ENCODE peak calls at places on chromosome 11, in six cellular contexts. One of them, this sample, is unnamed.

GRCh38 chr11:16809901-16810668 is 71.6 kb downstream of the C11orf58 start:
- DNase-seq in K562: no peak
- DNase-seq in A549: no peak
- DNase-seq in GM12878: no peak
- DNase-seq in HepG2: no peak
- DNase-seq in endothelial cell of umbilical vein: peak
- DNase-seq in this sample: no peak

GRCh38 chr11:11989774-11990744 is 18.4 kb downstream of the DKK3 start:
- DNase-seq in GM12878: no peak
- DNase-seq in HepG2: no peak
- DNase-seq in K562: no peak
- DNase-seq in A549: no peak
- DNase-seq in endothelial cell of umbilical vein: no peak
- DNase-seq in this sample: no peak

GRCh38 chr11:108873305-108873704 is 208.4 kb downstream of the DDX10 start:
- DNase-seq in endothelial cell of umbilical vein: no peak
- DNase-seq in GM12878: no peak
- DNase-seq in K562: no peak
- DNase-seq in A549: no peak
- DNase-seq in HepG2: no peak
- DNase-seq in this sample: no peak

GRCh38 chr11:119376197-119376847 is 5.2 kb downstream of the USP2 start:
- DNase-seq in K562: no peak
- DNase-seq in GM12878: no peak
- DNase-seq in endothelial cell of umbilical vein: no peak
- DNase-seq in A549: no peak
- DNase-seq in HepG2: peak
- DNase-seq in this sample: no peak

GRCh38 chr11:62337682-62338181 is 484 bp downstream of the ASRGL1 start:
- DNase-seq in K562: peak
- DNase-seq in GM12878: no peak
- DNase-seq in endothelial cell of umbilical vein: peak
- DNase-seq in A549: peak
- DNase-seq in HepG2: no peak
- DNase-seq in this sample: no peak

GRCh38 chr11:62264004-62264403 is 6.0 kb upstream of the SCGB2A2 start:
- DNase-seq in endothelial cell of umbilical vein: peak
- DNase-seq in A549: no peak
- DNase-seq in HepG2: no peak
- DNase-seq in GM12878: no peak
- DNase-seq in K562: no peak
- DNase-seq in this sample: no peak

GRCh38 chr11:128968916-128969315 is 26.2 kb upstream of the TP53AIP1 start:
- DNase-seq in K562: no peak
- DNase-seq in endothelial cell of umbilical vein: no peak
- DNase-seq in GM12878: no peak
- DNase-seq in HepG2: no peak
- DNase-seq in A549: no peak
- DNase-seq in this sample: no peak

GRCh38 chr11:94785509-94785908 is 17.4 kb downstream of the AMOTL1 start:
- DNase-seq in K562: no peak
- DNase-seq in A549: no peak
- DNase-seq in HepG2: no peak
- DNase-seq in GM12878: no peak
- DNase-seq in endothelial cell of umbilical vein: peak
- DNase-seq in this sample: no peak

GRCh38 chr11:86869966-86870570 is 69.7 kb downstream of the PRSS23 start:
- DNase-seq in endothelial cell of umbilical vein: peak
- DNase-seq in K562: peak
- DNase-seq in A549: peak
- DNase-seq in GM12878: no peak
- DNase-seq in HepG2: peak
- DNase-seq in this sample: peak

GRCh38 chr11:8180469-8180868 is 11.6 kb upstream of the RIC3 start:
- DNase-seq in A549: no peak
- DNase-seq in endothelial cell of umbilical vein: no peak
- DNase-seq in GM12878: no peak
- DNase-seq in HepG2: no peak
- DNase-seq in K562: no peak
- DNase-seq in this sample: no peak

GRCh38 chr11:120079750-120080610 is 57.9 kb downstream of the TRIM29 start:
- DNase-seq in K562: peak
- DNase-seq in A549: no peak
- DNase-seq in endothelial cell of umbilical vein: no peak
- DNase-seq in GM12878: no peak
- DNase-seq in HepG2: peak
- DNase-seq in this sample: peak

DNA sequence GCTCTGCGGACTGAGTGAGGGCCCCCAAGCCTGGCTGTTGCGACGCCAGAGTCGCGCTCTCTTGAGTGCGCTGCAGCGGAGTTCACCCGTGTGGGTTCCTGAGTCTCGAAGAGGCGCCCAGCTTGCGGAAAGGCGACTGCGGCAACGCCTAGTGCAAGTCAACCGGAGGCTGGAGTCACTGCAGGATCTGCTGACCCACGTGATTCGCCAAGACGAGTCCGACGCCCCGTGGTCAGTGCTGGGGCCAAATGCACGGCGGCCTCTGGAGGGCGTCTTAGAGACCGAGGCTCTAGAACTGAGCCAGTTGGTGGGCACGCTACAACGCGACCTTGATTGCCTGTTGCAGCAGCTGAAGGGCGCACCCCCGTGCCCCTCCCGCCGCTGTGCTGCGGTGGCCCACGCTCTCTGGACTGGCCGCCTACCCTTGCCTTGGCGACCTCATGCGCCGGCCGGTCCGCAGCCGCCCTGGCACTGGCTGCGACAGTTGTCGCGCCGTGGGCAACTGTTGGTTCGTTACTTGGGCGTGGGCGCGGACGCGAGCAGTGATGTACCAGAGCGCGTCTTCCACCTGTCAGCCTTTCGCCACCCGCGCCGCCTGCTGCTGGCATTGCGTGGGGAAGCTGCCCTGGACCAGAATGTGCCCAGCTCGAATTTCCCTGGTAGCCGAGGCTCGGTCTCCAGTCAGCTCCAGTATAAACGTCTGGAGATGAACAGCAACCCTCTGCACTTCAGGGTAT is 32.6 kb downstream of the RRP8 start:
- DNase-seq in A549: no peak
- DNase-seq in K562: no peak
- DNase-seq in HepG2: no peak
- DNase-seq in GM12878: no peak
- DNase-seq in endothelial cell of umbilical vein: no peak
- DNase-seq in this sample: no peak
- TF ChIP-seq POLR2A in A549: no peak
- TF ChIP-seq POLR2A in K562: no peak
- TF ChIP-seq POLR2A in HepG2: no peak
- TF ChIP-seq POLR2A in GM12878: peak
- TF ChIP-seq POLR2A in endothelial cell of umbilical vein: no peak
- TF ChIP-seq POLR2A in this sample: no peak

DNA sequence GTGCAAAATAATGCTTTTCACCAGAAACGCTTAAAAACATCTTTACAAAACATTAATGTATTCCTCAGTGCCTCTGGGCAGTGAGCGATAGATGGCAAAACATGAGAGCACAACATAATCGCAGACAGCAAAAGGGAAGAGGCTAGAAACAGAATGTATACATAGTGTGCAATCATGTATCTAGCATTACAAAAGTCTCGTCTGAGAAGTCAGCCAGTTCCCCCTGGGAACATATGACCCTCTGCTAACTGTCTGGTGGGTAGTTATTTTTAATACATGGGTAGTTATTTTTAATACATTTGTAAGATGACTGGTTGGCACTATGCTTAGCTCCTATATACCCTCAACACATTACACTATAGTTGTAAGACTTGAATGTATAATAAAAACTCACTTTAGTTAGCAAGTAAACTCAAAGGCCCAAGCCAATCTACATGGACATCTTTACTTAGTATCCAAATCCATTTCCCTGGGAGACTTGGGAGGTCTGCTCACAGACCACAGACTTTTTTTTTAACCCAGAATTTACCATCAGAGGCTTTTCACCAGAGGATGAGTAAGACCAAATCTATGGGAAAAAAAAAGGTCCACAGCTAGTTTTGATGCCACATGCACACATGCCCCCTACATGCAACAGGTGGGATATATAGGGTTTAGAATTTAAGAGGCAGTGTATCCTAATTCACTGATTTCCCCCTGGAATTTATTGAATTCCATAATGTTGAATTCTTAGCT is 71.7 kb downstream of the AMBRA1 start:
- DNase-seq in endothelial cell of umbilical vein: no peak
- DNase-seq in A549: no peak
- DNase-seq in HepG2: no peak
- DNase-seq in K562: no peak
- DNase-seq in GM12878: no peak
- DNase-seq in this sample: peak
- TF ChIP-seq CTCF in endothelial cell of umbilical vein: peak
- TF ChIP-seq CTCF in A549: no peak
- TF ChIP-seq CTCF in HepG2: peak
- TF ChIP-seq CTCF in K562: peak
- TF ChIP-seq CTCF in GM12878: peak
- TF ChIP-seq CTCF in this sample: peak

GRCh38 chr11:1230121-1230455 is 7.2 kb downstream of the MUC5B start:
- DNase-seq in GM12878: no peak
- DNase-seq in K562: no peak
- DNase-seq in HepG2: no peak
- DNase-seq in A549: no peak
- DNase-seq in endothelial cell of umbilical vein: no peak
- DNase-seq in this sample: no peak
- TF ChIP-seq MYC in GM12878: no peak
- TF ChIP-seq MYC in K562: no peak
- TF ChIP-seq MYC in HepG2: no peak
- TF ChIP-seq MYC in A549: no peak
- TF ChIP-seq MYC in endothelial cell of umbilical vein: no peak
- TF ChIP-seq MYC in this sample: no peak

GRCh38 chr11:113771964-113772363 is 1.5 kb downstream of the ZW10 start:
- DNase-seq in K562: no peak
- DNase-seq in HepG2: no peak
- DNase-seq in GM12878: no peak
- DNase-seq in endothelial cell of umbilical vein: no peak
- DNase-seq in A549: no peak
- DNase-seq in this sample: no peak

GRCh38 chr11:113778111-113778910 is 1.3 kb upstream of the CLDN25 start:
- DNase-seq in A549: no peak
- DNase-seq in GM12878: no peak
- DNase-seq in endothelial cell of umbilical vein: peak
- DNase-seq in K562: no peak
- DNase-seq in HepG2: peak
- DNase-seq in this sample: peak

GRCh38 chr11:113773092-113773415 is 438 bp downstream of the ZW10 start:
- DNase-seq in A549: peak
- DNase-seq in HepG2: peak
- DNase-seq in endothelial cell of umbilical vein: no peak
- DNase-seq in K562: peak
- DNase-seq in GM12878: no peak
- DNase-seq in this sample: peak

GRCh38 chr11:113774174-113774503 is 647 bp upstream of the ZW10 start:
- DNase-seq in K562: no peak
- DNase-seq in HepG2: no peak
- DNase-seq in endothelial cell of umbilical vein: no peak
- DNase-seq in A549: no peak
- DNase-seq in GM12878: no peak
- DNase-seq in this sample: no peak

DNA sequence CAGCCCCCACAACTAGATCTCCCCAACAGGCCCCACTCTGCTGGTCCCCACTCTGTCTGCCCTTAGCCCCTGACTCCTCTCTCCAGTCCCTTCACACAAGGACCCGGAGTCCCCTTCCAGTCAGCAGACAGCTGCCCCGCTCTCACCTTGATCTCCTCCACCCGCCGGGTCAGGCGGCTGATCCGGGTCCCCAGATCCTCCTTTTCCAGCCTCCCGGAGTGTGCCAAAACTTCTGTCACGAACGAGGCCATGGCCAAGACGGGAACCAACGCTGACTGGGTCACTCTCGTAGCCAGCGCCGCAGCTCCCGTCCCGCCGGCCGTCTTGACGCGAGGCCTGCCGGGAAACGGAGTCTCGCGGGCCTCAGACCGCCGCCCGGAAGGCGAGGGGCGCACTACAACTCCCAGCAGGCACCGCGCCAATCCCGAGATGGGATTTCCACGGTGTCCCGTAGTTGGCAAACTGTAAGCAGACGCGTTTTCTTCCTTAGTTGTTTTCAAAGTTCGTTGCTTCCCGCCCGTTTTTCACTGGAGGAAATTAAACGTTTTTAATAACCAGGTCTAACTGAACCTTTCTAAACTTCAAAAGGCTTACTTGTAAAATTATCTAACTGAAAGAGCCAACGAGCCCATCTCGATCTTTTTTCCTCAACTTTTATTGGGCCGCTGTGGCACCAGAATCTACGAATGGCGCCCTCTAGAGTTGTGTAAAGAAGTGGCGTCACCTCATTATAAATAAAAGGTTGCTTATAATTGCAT is at the start of gene ZW10:
- DNase-seq in A549: peak
- DNase-seq in HepG2: peak
- DNase-seq in K562: peak
- DNase-seq in GM12878: peak
- DNase-seq in endothelial cell of umbilical vein: peak
- DNase-seq in this sample: peak
- TF ChIP-seq POLR2A in A549: peak
- TF ChIP-seq POLR2A in HepG2: peak
- TF ChIP-seq POLR2A in K562: peak
- TF ChIP-seq POLR2A in GM12878: peak
- TF ChIP-seq POLR2A in endothelial cell of umbilical vein: peak
- TF ChIP-seq POLR2A in this sample: peak

GRCh38 chr11:44351898-44352498 is 42.1 kb upstream of the ALX4 start:
- DNase-seq in endothelial cell of umbilical vein: no peak
- DNase-seq in GM12878: no peak
- DNase-seq in K562: peak
- DNase-seq in A549: peak
- DNase-seq in HepG2: no peak
- DNase-seq in this sample: peak
- TF ChIP-seq CTCF in endothelial cell of umbilical vein: no peak
- TF ChIP-seq CTCF in GM12878: no peak
- TF ChIP-seq CTCF in K562: peak
- TF ChIP-seq CTCF in A549: peak
- TF ChIP-seq CTCF in HepG2: no peak
- TF ChIP-seq CTCF in this sample: peak

GRCh38 chr11:123187670-123188507 is 7.2 kb downstream of the CLMP start:
- DNase-seq in endothelial cell of umbilical vein: peak
- DNase-seq in A549: no peak
- DNase-seq in K562: no peak
- DNase-seq in HepG2: no peak
- DNase-seq in GM12878: no peak
- DNase-seq in this sample: no peak
- TF ChIP-seq MYC in endothelial cell of umbilical vein: no peak
- TF ChIP-seq MYC in A549: no peak
- TF ChIP-seq MYC in K562: no peak
- TF ChIP-seq MYC in HepG2: no peak
- TF ChIP-seq MYC in GM12878: no peak
- TF ChIP-seq MYC in this sample: no peak